ENCODE peak calls at places on chromosomes 11 and 22, in eight cellular contexts. P is upper lobe of left lung, L is stomach, J is H1, T is tibial nerve, X is A549, B is sigmoid colon, S is ovary. O is an unnamed sample. For H3K4me1, the result is how much of the 10 kb centered on the place peaks cover.

GRCh38 chr11:14266622-14267021 is 92.4 kb downstream of the RRAS2 start:
- DNase-seq in P (no peak), L (no peak), J (no peak), T (no peak), X (no peak), B (no peak), S (no peak), O (no peak)

GRCh38 chr11:95432714-95433503 is 201.9 kb upstream of the SESN3 start:
- DNase-seq in P (no peak), L (no peak), J (no peak), T (no peak), X (no peak), B (no peak), S (no peak), O (no peak)

GRCh38 chr11:113477321-113477720 is 2.1 kb upstream of the DRD2 start:
- DNase-seq in P (peak), L (no peak), J (peak), T (no peak), X (no peak), B (no peak), S (no peak), O (no peak)

GRCh38 chr22:37608477-37609239 is at the start of gene GGA1:
- DNase-seq in P (peak), L (peak), J (peak), T (peak), X (peak), B (peak), S (peak), O (peak)

GRCh38 chr22:39528080-39528661 is 4.4 kb downstream of the RPS19BP1 start:
- DNase-seq in P (no peak), L (no peak), J (no peak), T (no peak), X (no peak), B (no peak), S (no peak), O (peak)

GRCh38 chr11:34629711-34630110 is 8.8 kb downstream of the EHF start:
- DNase-seq in P (no peak), L (no peak), J (no peak), T (no peak), X (no peak), B (no peak), S (no peak), O (no peak)

GRCh38 chr11:121727942-121728341 is 275.2 kb upstream of the SORL1-AS1 start:
- DNase-seq in P (no peak), L (no peak), J (no peak), T (no peak), X (no peak), B (no peak), S (no peak), O (no peak)

GRCh38 chr11:31813961-31814868 is 3.1 kb upstream of the PAX6 start:
- DNase-seq in P (peak), L (no peak), J (peak), T (no peak), X (no peak), B (peak), S (no peak), O (no peak)

GRCh38 chr11:77677138-77677537 is 39.5 kb upstream of the CLNS1A start:
- DNase-seq in P (no peak), L (no peak), J (no peak), T (no peak), X (no peak), B (no peak), S (no peak), O (no peak)

GRCh38 chr11:57358543-57358961 is 20.4 kb downstream of the P2RX3 start:
- DNase-seq in P (no peak), L (no peak), J (no peak), T (no peak), X (no peak), B (no peak), S (no peak), O (no peak)

GRCh38 chr22:20400606-20401375 is 6.8 kb downstream of the ZNF74 start:
- DNase-seq in P (no peak), L (no peak), J (no peak), T (no peak), X (no peak), B (no peak), S (no peak), O (no peak)

GRCh38 chr11:128022761-128023160 is 564.6 kb downstream of the ETS1 start:
- DNase-seq in P (no peak), L (no peak), J (no peak), T (no peak), X (no peak), B (no peak), S (no peak), O (no peak)

GRCh38 chr11:33605703-33606102 is 94.9 kb downstream of the C11orf91 start:
- DNase-seq in P (no peak), L (no peak), J (no peak), T (no peak), X (no peak), B (no peak), S (no peak), O (no peak)

GRCh38 chr11:3043315-3043871 is 13.8 kb downstream of the CARS1 start:
- DNase-seq in P (no peak), L (peak), J (no peak), T (peak), X (no peak), B (peak), S (no peak), O (peak)

GRCh38 chr22:37716708-37717107 is 19.9 kb downstream of the TRIOBP start:
- DNase-seq in P (no peak), L (no peak), J (no peak), T (no peak), X (no peak), B (no peak), S (no peak), O (no peak)

GRCh38 chr11:61914471-61915171 is 2.7 kb downstream of the RAB3IL1 start:
- DNase-seq in P (no peak), L (no peak), J (no peak), T (no peak), X (no peak), B (peak), S (peak), O (no peak)

GRCh38 chr11:67287355-67288197 is 1.5 kb upstream of the ANKRD13D start:
- DNase-seq in P (no peak), L (no peak), J (no peak), T (no peak), X (no peak), B (peak), S (no peak), O (no peak)

GRCh38 chr11:67283490-67283963 is 5.6 kb upstream of the ANKRD13D start:
- DNase-seq in P (no peak), L (no peak), J (no peak), T (no peak), X (no peak), B (peak), S (no peak), O (no peak)

GRCh38 chr11:67284811-67285540 is 4.1 kb upstream of the ANKRD13D start:
- DNase-seq in P (peak), L (no peak), J (no peak), T (no peak), X (no peak), B (peak), S (no peak), O (no peak)

GRCh38 chr11:67286621-67287333 is 2.3 kb upstream of the ANKRD13D start:
- DNase-seq in P (peak), L (no peak), J (no peak), T (no peak), X (no peak), B (peak), S (no peak), O (no peak)

GRCh38 chr11:67285541-67286498 is 3.3 kb upstream of the ANKRD13D start:
- DNase-seq in P (peak), L (no peak), J (no peak), T (no peak), X (no peak), B (peak), S (no peak), O (no peak)
- TF ChIP-seq EP300 in P (no peak), L (no peak), J (no peak), T (no peak), X (no peak), B (no peak), S (no peak), O (no peak)

GRCh38 chr11:65446446-65447277 is 24.1 kb downstream of the NEAT1 start:
- DNase-seq in P (peak), L (peak), J (no peak), T (peak), X (no peak), B (peak), S (peak), O (no peak)

GRCh38 chr11:65448074-65448417 is 25.4 kb downstream of the NEAT1 start:
- DNase-seq in P (no peak), L (no peak), J (no peak), T (no peak), X (no peak), B (no peak), S (no peak), O (no peak)

GRCh38 chr11:65444314-65445051 is 21.9 kb downstream of the NEAT1 start:
- DNase-seq in P (peak), L (no peak), J (no peak), T (peak), X (no peak), B (peak), S (peak), O (no peak)

GRCh38 chr11:65445101-65445603 is 22.6 kb downstream of the NEAT1 start:
- DNase-seq in P (peak), L (no peak), J (no peak), T (no peak), X (no peak), B (no peak), S (no peak), O (no peak)

DNA sequence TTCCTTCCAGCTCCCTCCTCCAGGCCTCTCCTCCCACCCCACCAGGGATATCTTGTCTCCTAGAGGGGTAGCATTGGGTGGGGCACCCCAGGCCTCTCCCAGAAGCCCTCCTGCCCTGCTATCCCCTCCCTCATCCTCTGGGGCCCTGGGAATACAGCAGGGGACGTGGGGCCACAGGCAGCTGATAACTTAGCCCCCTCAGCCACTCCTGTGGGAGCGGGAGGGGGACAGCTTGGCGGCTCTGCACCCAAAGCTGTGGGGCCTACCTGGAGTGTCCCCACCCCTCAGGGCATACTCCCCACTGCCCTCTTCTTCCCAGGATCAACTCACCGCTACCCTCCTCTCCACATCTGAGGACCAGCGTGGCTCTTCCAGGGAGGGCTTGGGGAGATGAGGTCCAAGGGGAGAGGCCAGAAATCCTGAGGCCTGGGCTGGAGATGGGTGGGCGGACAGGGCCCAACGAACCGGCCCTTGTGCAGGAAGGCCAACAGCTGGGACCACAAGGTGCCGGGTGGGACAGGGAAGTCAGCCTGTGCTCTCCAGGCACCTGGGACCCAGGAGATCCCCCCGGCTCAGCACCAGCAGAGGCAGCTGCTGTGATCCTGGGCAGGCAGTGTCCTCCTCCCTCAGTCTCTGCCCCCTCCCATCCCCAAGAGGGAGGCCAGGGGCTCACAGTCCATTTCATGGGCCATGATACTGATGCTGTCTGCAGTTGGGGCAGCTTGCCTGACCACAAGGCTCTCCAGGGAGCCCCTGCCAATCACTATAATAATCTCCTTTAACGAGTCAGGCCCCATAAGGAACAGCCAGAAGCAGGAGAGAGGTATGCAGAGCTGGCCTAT is 23.2 kb downstream of the NEAT1 start:
- DNase-seq in P (peak), L (peak), J (no peak), T (peak), X (no peak), B (peak), S (peak), O (no peak)
- H3K4me1 ChIP-seq in P (under half), L (under half), J (under half), T (half or more), X (half or more), B (under half), S (under half), O (under half)

GRCh38 chr11:124763156-124763947 is 1.3 kb upstream of the ESAM start:
- DNase-seq in P (peak), L (peak), J (peak), T (peak), X (no peak), B (peak), S (peak), O (peak)

GRCh38 chr11:124769804-124770774 is 8.0 kb upstream of the ESAM start:
- DNase-seq in P (no peak), L (no peak), J (no peak), T (no peak), X (no peak), B (no peak), S (no peak), O (no peak)

GRCh38 chr11:124766156-124766555 is 4.1 kb upstream of the ESAM start:
- DNase-seq in P (no peak), L (no peak), J (no peak), T (no peak), X (no peak), B (no peak), S (no peak), O (no peak)

GRCh38 chr11:124768914-124769313 is 6.8 kb upstream of the ESAM start:
- DNase-seq in P (no peak), L (no peak), J (no peak), T (no peak), X (no peak), B (no peak), S (no peak), O (peak)
- TF ChIP-seq EP300 in P (no peak), L (no peak), J (no peak), T (no peak), X (no peak), B (no peak), S (no peak), O (no peak)

GRCh38 chr11:117095301-117096139 is 2.7 kb downstream of the SIK3 start:
- DNase-seq in P (no peak), L (no peak), J (no peak), T (no peak), X (no peak), B (no peak), S (no peak), O (no peak)
- H3K4me1 ChIP-seq in P (half or more), L (under half), J (under half), T (half or more), X (half or more), B (half or more), S (under half), O (half or more)

GRCh38 chr11:69137148-69137844 is 18.4 kb upstream of the SMIM38 start:
- DNase-seq in P (no peak), L (peak), J (no peak), T (peak), X (no peak), B (no peak), S (no peak), O (no peak)

GRCh38 chr11:69135420-69136363 is 20.0 kb upstream of the SMIM38 start:
- DNase-seq in P (no peak), L (no peak), J (no peak), T (peak), X (no peak), B (no peak), S (no peak), O (no peak)

GRCh38 chr11:69140635-69141034 is 15.1 kb upstream of the SMIM38 start:
- DNase-seq in P (no peak), L (peak), J (no peak), T (no peak), X (no peak), B (no peak), S (no peak), O (no peak)

GRCh38 chr11:69136471-69136870 is 19.3 kb upstream of the SMIM38 start:
- DNase-seq in P (no peak), L (no peak), J (no peak), T (peak), X (no peak), B (no peak), S (no peak), O (no peak)

DNA sequence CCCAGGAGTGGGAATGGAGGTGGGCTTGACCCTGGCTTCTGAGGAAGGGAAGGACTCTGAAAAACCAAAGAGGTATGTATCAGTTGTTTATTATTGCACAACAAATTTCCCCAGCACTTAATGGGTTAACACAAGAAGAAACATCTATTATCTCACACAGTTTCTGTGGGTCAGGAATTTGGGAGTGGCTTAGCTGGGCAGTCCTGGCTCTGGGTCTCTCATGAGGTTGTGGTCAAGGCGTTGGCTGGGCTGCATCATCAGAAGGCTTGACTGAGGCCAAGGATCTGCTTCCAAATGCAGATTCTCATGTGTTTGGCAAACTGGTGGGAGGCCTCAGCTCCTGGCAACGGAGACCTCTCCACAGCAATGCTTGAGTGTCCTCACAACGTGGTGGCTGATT is 17.5 kb upstream of the SMIM38 start:
- DNase-seq in P (no peak), L (peak), J (peak), T (no peak), X (no peak), B (no peak), S (no peak), O (no peak)
- TF ChIP-seq EP300 in P (no peak), L (no peak), J (no peak), T (no peak), X (no peak), B (no peak), S (no peak), O (no peak)